ENCODE peak calls at places on chromosome X, in five cellular contexts. W is suprapubic skin, Q is endothelial cell of umbilical vein, X is GM23338, F is upper lobe of left lung. I is an unnamed sample.
A peak's percentile ranks its signal among the peaks of the same experiment; 100 is the strongest.

GRCh38 chrX:16511776-16512400 is 138.1 kb upstream of the S100G start:
- DNase-seq in W (no peak), Q (peak; percentile 39), X (no peak), F (no peak), I (no peak)

GRCh38 chrX:18875256-18875878 is 108.5 kb downstream of the PHKA2 start:
- DNase-seq in W (no peak), Q (no peak), X (no peak), F (no peak), I (peak; percentile 63)

GRCh38 chrX:19869195-19869594 is 18.2 kb downstream of the SH3KBP1 start:
- DNase-seq in W (no peak), Q (no peak), X (no peak), F (no peak), I (no peak)

GRCh38 chrX:65985922-65986588 is 53.8 kb downstream of the VSIG4 start:
- DNase-seq in W (no peak), Q (peak; percentile 49), X (peak; percentile 82), F (no peak), I (peak; percentile 56)

GRCh38 chrX:43267652-43268051 is 388.4 kb upstream of the MAOA start:
- DNase-seq in W (no peak), Q (no peak), X (no peak), F (no peak), I (no peak)

GRCh38 chrX:71616672-71617529 is 1.4 kb downstream of the CXCR3 start:
- DNase-seq in W (no peak), Q (no peak), X (peak; percentile 8), F (peak; percentile 59), I (peak; percentile 84)

GRCh38 chrX:46758956-46759644 is at the start of gene SLC9A7:
- DNase-seq in W (peak; percentile 81), Q (peak; percentile 73), X (peak; percentile 73), F (peak; percentile 96), I (peak; percentile 95)

GRCh38 chrX:136731207-136731782 is 49.4 kb downstream of the ARHGEF6 start:
- DNase-seq in W (no peak), Q (no peak), X (no peak), F (no peak), I (no peak)

GRCh38 chrX:76454456-76454927 is 27.0 kb downstream of the MAGEE1 start:
- DNase-seq in W (no peak), Q (peak; percentile 2), X (peak; percentile 64), F (no peak), I (peak; percentile 24)

GRCh38 chrX:32084757-32085156 is 1012.9 kb upstream of the FTHL17 start:
- DNase-seq in W (no peak), Q (no peak), X (no peak), F (no peak), I (no peak)

GRCh38 chrX:41238543-41238942 is 95.4 kb upstream of the DDX3X start:
- DNase-seq in W (no peak), Q (peak; percentile 78), X (no peak), F (no peak), I (no peak)

GRCh38 chrX:68648960-68649359 is 1.5 kb downstream of the STARD8 start:
- DNase-seq in W (no peak), Q (no peak), X (peak; percentile 77), F (no peak), I (no peak)

GRCh38 chrX:51837926-51838325 is 55.5 kb upstream of the MAGED1 start:
- DNase-seq in W (peak; percentile 77), Q (peak; percentile 37), X (no peak), F (no peak), I (no peak)

GRCh38 chrX:134868766-134869495 is 121.9 kb upstream of the SMIM10 start:
- DNase-seq in W (no peak), Q (peak; percentile 51), X (no peak), F (no peak), I (no peak)

GRCh38 chrX:65697915-65698796 is 30.7 kb downstream of the MSN start:
- DNase-seq in W (no peak), Q (peak; percentile 55), X (peak; percentile 15), F (no peak), I (peak; percentile 92)

GRCh38 chrX:44829836-44830235 is 14.0 kb upstream of the DUSP21 start:
- DNase-seq in W (no peak), Q (no peak), X (no peak), F (no peak), I (no peak)

GRCh38 chrX:121146059-121146628 is 98.7 kb downstream of the GLUD2 start:
- DNase-seq in W (no peak), Q (no peak), X (no peak), F (no peak), I (no peak)

GRCh38 chrX:103817502-103817901 is 14.6 kb downstream of the RAB9B start:
- DNase-seq in W (no peak), Q (peak; percentile 53), X (peak; percentile 63), F (no peak), I (no peak)

GRCh38 chrX:129655547-129656248 is 942 bp upstream of the APLN start:
- DNase-seq in W (no peak), Q (peak; percentile 32), X (peak; percentile 55), F (no peak), I (no peak)

GRCh38 chrX:35826503-35826902 is 28.4 kb downstream of the MAGEB16 start:
- DNase-seq in W (no peak), Q (no peak), X (no peak), F (no peak), I (no peak)

GRCh38 chrX:68684291-68684918 is 36.9 kb downstream of the STARD8 start:
- DNase-seq in W (no peak), Q (peak; percentile 60), X (no peak), F (peak; percentile 83), I (peak; percentile 89)

GRCh38 chrX:145609951-145610511 is 207.6 kb upstream of the SLITRK2 start:
- DNase-seq in W (no peak), Q (no peak), X (no peak), F (no peak), I (no peak)

GRCh38 chrX:51155566-51155965 is 177.1 kb upstream of the NUDT10 start:
- DNase-seq in W (no peak), Q (no peak), X (no peak), F (no peak), I (no peak)

GRCh38 chrX:119736206-119736764 is 22.1 kb upstream of the SOWAHD start:
- DNase-seq in W (no peak), Q (no peak), X (no peak), F (no peak), I (peak; percentile 19)

DNA sequence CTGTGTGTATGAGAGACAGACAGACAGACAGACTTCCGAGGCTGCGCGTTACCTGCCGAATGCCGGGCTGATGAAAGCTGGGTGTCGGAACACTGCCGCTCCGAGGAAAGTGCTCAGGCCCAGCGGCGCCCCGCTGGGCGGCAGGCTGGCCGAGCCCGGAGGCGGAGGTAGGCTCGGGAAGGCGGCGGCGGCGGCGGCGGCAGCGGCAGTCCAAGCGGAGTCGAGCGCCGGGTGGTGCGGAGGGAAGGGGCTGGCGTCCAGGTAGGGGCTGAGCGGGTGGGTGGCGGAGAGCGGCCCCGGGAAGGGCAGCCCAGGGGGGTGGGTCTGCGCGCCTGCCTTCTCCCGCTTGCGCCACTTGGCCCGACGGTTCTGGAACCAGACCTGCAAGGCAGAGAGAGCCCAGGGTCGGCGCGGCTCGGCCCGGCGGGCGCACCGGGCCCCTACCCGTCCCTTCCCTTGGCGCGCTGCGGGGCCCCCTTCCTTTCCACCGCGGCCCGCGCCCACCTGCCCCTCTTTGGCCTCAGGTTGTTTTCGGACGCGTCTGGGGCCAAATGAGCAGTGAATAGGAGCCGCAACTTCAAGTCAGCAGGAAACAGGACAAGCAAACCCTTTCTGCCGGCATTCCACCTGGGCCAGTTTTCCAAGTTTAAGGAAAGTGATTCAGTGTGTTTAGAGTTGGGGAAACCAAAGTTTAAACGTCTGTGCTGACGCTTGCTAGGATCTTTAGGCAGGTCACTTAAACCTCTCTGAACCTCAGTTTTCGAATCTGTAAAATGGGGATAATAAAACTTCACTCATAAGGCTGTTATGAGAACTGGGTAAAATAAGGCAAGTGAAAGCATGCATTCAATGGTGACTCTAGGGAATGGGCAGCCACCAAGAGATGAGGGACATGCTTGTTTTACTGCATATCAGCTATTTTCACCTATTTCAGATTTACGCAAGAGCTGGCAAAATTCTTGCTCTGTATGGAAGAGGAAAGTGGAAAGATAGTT is 8.4 kb downstream of the ARX start:
- DNase-seq in W (no peak), Q (no peak), X (peak; percentile 59), F (peak; percentile 63), I (no peak)
- H3K4me3 ChIP-seq in W (no peak overlapping the region), Q (no peak overlapping the region), X (peak overlapping the region; percentile 41), F (no peak overlapping the region), I (no peak overlapping the region)

GRCh38 chrX:153642313-153642654 is 4.7 kb upstream of the DUSP9 start:
- DNase-seq in W (no peak), Q (no peak), X (peak; percentile 41), F (no peak), I (peak; percentile 69)
- TF ChIP-seq POLR2AphosphoS5 in W (no peak), Q (no peak), X (no peak), F (no peak), I (no peak)

DNA sequence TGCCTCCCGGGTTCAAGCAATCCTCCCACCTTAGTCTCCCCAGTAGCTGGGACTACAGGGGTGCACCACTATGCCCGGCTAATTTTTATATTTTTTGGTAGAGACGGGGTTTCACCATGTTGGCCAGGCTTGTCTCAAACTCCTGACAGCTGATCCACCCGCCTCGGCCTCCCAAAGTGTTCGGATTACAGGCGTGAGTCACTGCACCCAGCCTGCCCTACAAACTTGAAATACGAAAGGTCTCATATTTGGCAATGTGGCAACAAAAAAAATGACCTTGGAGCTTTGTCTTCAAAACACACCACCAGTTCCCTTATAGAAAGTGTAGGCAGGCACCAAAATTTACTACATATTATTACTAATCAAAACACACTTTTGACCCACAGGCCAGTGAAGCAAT is 22.9 kb upstream of the PTCHD1 start:
- DNase-seq in W (no peak), Q (no peak), X (no peak), F (no peak), I (no peak)
- H3K4me3 ChIP-seq in W (no peak overlapping the region), Q (no peak overlapping the region), X (no peak overlapping the region), F (no peak overlapping the region), I (no peak overlapping the region)

GRCh38 chrX:108270280-108270679 is 167.9 kb downstream of the COL4A6 start:
- DNase-seq in W (no peak), Q (no peak), X (no peak), F (no peak), I (no peak)
- TF ChIP-seq POLR2AphosphoS5 in W (no peak), Q (no peak), X (no peak), F (no peak), I (no peak)

GRCh38 chrX:40154853-40155616 is 57.3 kb upstream of the BCOR start:
- DNase-seq in W (no peak), Q (peak; percentile 63), X (peak; percentile 63), F (peak; percentile 85), I (peak; percentile 87)

GRCh38 chrX:40155617-40156471 is 58.1 kb upstream of the BCOR start:
- DNase-seq in W (no peak), Q (no peak), X (peak; percentile 36), F (peak; percentile 69), I (no peak)

GRCh38 chrX:40156472-40157227 is 58.9 kb upstream of the BCOR start:
- DNase-seq in W (no peak), Q (no peak), X (peak; percentile 50), F (peak; percentile 53), I (no peak)

GRCh38 chrX:40157228-40158035 is 59.7 kb upstream of the BCOR start:
- DNase-seq in W (no peak), Q (no peak), X (peak; percentile 74), F (no peak), I (no peak)

GRCh38 chrX:40158036-40158706 is 60.4 kb upstream of the BCOR start:
- DNase-seq in W (no peak), Q (no peak), X (peak; percentile 64), F (peak; percentile 90), I (peak; percentile 86)
- H3K4me3 ChIP-seq in W (peak overlapping the region; percentile 50), Q (peak overlapping the region; percentile 15), X (peak overlapping the region; percentile 57), F (peak overlapping the region; percentile 53), I (peak overlapping the region; percentile 69)